ENCODE peak calls at places on chromosomes 3 and 15, in seven cellular contexts. G, I, K, J, F, Q and N are unnamed samples.
A peak's percentile ranks its signal among the peaks of the same experiment; 100 is the strongest.

GRCh38 chr3:119702530-119703527 is at the start of gene CFAP91:
- DNase-seq in Q (peak; percentile 95), J (peak; percentile 95), K (peak; percentile 98), G (peak; percentile 99), I (peak; percentile 83), F (peak; percentile 97), N (peak; percentile 99)

GRCh38 chr3:35640186-35640584 is 860 bp downstream of the ARPP21 start:
- DNase-seq in G (no peak), K (no peak), I (no peak), F (no peak), J (no peak), Q (no peak), N (no peak)

GRCh38 chr15:77419050-77419835 is 661 bp downstream of the PEAK1 start:
- DNase-seq in I (peak; percentile 53), F (peak; percentile 32), Q (peak; percentile 57), K (peak; percentile 63), J (peak; percentile 57), G (peak; percentile 41), N (peak; percentile 64)

GRCh38 chr3:151307583-151307982 is 9.0 kb downstream of the GPR87 start:
- DNase-seq in F (no peak), J (no peak), I (no peak), K (no peak), G (no peak), Q (no peak), N (no peak)

GRCh38 chr15:47371939-47372338 is 345.4 kb upstream of the SEMA6D start:
- DNase-seq in G (no peak), I (no peak), F (no peak), Q (no peak), K (no peak), J (no peak), N (no peak)

GRCh38 chr3:16441306-16441898 is 72.1 kb downstream of the RFTN1 start:
- DNase-seq in K (no peak), Q (peak; percentile 73), J (no peak), G (no peak), F (no peak), I (peak; percentile 68), N (no peak)

GRCh38 chr3:136197159-136197715 is 1.1 kb upstream of the MSL2 start:
- DNase-seq in Q (no peak), J (no peak), G (no peak), K (no peak), I (no peak), F (no peak), N (no peak)

GRCh38 chr3:15810702-15811101 is 12.9 kb upstream of the ANKRD28 start:
- DNase-seq in G (no peak), I (no peak), K (no peak), F (no peak), Q (no peak), J (no peak), N (no peak)

GRCh38 chr3:20185364-20185732 is 658 bp downstream of the SGO1 start:
- DNase-seq in Q (peak; percentile 44), K (peak; percentile 47), J (no peak), F (peak; percentile 18), I (peak; percentile 8), G (no peak), N (no peak)

DNA sequence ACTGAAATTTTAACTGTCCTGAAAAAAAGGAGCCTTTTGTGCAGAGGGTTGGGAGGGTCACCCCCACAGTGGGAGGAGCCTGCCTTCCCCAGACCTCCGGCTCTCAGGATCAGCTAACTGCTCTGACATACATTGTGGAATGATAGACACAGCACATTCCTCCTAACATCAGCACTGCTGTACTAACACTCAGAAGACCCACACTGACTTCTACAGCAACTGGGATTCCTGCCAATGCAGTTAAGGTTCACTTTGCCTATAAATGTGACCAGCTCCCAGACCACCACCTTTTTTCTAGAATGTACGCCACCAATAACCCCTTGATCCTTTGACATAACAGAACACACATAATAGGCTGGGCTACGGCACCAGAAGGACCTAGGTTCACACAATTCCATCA is 3.2 kb downstream of the CPEB1 start:
- DNase-seq in Q (no peak), K (no peak), J (no peak), G (no peak), I (no peak), F (no peak), N (no peak)
- H2BK5ac ChIP-seq in Q (no peak overlapping the region), K (no peak overlapping the region), J (no peak overlapping the region), G (no peak overlapping the region), I (no peak overlapping the region), F (no peak overlapping the region), N (no peak overlapping the region)

GRCh38 chr3:179016979-179017670 is 54.5 kb downstream of the ZMAT3 start:
- DNase-seq in I (no peak), F (no peak), Q (no peak), G (no peak), K (no peak), J (no peak), N (no peak)

GRCh38 chr3:179020112-179020511 is 51.5 kb downstream of the ZMAT3 start:
- DNase-seq in K (no peak), G (no peak), J (no peak), Q (peak; percentile 15), I (no peak), F (no peak), N (no peak)

GRCh38 chr3:179018808-179019207 is 52.8 kb downstream of the ZMAT3 start:
- DNase-seq in Q (no peak), F (no peak), G (no peak), J (no peak), K (no peak), I (no peak), N (no peak)

GRCh38 chr3:179026636-179027035 is 45.0 kb downstream of the ZMAT3 start:
- DNase-seq in G (no peak), F (no peak), K (no peak), J (no peak), Q (peak; percentile 80), I (peak; percentile 59), N (no peak)

GRCh38 chr3:179021119-179021903 is 50.3 kb downstream of the ZMAT3 start:
- DNase-seq in J (no peak), Q (peak; percentile 12), F (no peak), I (no peak), G (no peak), K (no peak), N (no peak)
- H2BK5ac ChIP-seq in J (no peak overlapping the region), Q (no peak overlapping the region), F (no peak overlapping the region), I (no peak overlapping the region), G (no peak overlapping the region), K (no peak overlapping the region), N (no peak overlapping the region)

DNA sequence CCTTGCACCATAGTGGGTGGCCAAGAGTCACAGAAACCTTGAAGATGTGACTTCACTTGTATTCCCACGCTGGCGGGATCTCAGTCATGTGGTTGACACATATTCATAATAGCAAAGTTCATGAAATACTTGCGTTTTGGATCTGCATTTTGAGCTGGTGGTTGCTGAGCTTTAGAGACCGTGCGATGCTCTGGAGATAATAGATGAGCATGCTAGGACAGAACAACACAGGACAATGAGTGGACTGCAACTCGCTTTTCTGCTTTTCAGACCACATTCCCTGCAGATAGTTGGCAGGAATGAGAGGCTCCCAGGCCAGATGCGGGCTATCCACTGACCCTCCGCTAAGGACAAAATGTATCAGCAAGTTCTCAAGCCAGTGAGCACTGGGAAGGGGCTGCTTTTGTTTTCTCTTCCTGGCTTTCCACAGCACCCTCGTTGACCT is 13.8 kb upstream of the STARD5 start:
- DNase-seq in I (no peak), Q (no peak), K (no peak), F (peak; percentile 97), G (no peak), J (no peak), N (no peak)
- H2BK5ac ChIP-seq in I (no peak overlapping the region), Q (no peak overlapping the region), K (no peak overlapping the region), F (no peak overlapping the region), G (no peak overlapping the region), J (no peak overlapping the region), N (peak overlapping the region; percentile 11)

GRCh38 chr3:188026191-188026968 is 127.6 kb upstream of the LPP start:
- DNase-seq in F (peak; percentile 10), G (no peak), Q (no peak), J (no peak), I (no peak), K (no peak), N (no peak)
- H2BK5ac ChIP-seq in F (no peak overlapping the region), G (no peak overlapping the region), Q (no peak overlapping the region), J (no peak overlapping the region), I (no peak overlapping the region), K (no peak overlapping the region), N (no peak overlapping the region)

GRCh38 chr15:81302605-81303204 is 21.2 kb downstream of the STARD5 start:
- DNase-seq in K (no peak), Q (no peak), G (no peak), I (no peak), F (no peak), J (no peak), N (no peak)

GRCh38 chr15:81303241-81304225 is 20.4 kb downstream of the STARD5 start:
- DNase-seq in K (no peak), I (peak; percentile 18), Q (no peak), J (no peak), G (no peak), F (peak; percentile 76), N (peak; percentile 19)

GRCh38 chr15:81301385-81301784 is 22.6 kb downstream of the STARD5 start:
- DNase-seq in Q (no peak), J (no peak), I (no peak), G (no peak), K (no peak), F (no peak), N (no peak)

GRCh38 chr15:81301815-81302399 is 22.0 kb downstream of the STARD5 start:
- DNase-seq in K (no peak), I (no peak), G (no peak), Q (no peak), J (no peak), F (peak; percentile 21), N (no peak)

DNA sequence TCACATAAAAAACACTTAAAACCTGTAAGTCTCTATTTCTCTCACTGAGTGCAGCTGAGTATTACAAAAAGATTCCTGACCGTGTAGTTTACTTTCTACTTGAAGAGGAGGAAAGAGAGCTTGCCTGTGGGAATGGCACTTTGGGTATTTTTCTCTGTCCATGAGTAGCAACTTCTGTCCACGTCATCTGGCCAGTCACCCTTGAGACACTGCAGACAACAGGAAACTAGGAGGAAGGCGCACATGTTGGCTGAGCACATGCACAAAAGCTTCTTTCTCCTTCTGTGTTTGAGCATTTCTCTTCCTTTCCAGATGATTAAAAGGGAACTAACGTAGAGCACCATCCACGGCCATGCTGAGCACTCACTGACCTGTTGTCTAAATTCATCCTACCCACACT is 19.7 kb downstream of the STARD5 start:
- DNase-seq in K (no peak), F (peak; percentile 88), I (peak; percentile 80), G (no peak), J (no peak), Q (peak; percentile 82), N (no peak)
- H2BK5ac ChIP-seq in K (no peak overlapping the region), F (no peak overlapping the region), I (peak overlapping the region; percentile 46), G (no peak overlapping the region), J (no peak overlapping the region), Q (no peak overlapping the region), N (peak overlapping the region; percentile 14)

DNA sequence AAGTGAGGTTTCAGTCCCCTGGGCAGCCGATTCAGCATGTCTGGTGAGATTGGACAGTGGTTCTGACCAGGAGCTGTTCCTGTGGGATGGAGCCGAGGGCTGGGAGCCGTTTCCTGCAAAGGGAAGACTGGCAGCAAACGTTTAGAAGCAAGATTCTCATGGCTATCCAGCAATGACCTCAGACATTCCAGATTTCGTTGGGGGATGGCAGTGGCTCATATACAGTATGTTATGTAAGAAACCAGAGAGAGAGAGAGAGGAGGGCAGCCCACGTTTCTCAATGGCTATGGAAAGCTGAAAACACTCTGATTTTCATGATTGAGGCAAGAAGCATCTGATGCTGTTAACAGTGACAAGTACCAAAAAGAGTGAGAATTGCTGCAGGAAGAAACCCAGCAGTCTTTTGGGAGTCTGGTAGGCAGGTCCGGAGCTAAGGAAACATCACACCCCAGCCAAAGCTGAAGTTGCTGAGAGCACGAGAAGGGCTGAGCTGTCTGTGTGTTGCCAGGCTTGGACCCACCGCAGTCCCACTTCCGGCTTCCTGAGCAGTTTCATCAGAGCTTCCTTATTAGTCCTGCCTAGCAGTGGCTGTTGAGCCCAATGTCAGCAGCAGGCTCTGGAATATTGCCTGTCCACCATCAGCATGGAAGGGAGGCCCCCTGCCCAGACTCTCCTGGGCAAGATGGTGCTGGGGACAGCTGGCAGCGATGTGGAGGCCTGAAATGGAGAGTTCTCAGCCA is 25.5 kb upstream of the VPS8 start:
- DNase-seq in F (no peak), J (no peak), Q (peak; percentile 73), G (no peak), K (no peak), I (peak; percentile 92), N (no peak)
- H2BK5ac ChIP-seq in F (no peak overlapping the region), J (no peak overlapping the region), Q (peak overlapping the region; percentile 21), G (no peak overlapping the region), K (no peak overlapping the region), I (peak overlapping the region; percentile 80), N (no peak overlapping the region)